ENCODE peak calls at places on chromosomes 4 and X, in seven cellular contexts. One of them, this sample, is unnamed.
A peak's percentile ranks its signal among the peaks of the same experiment; 100 is the strongest.

GRCh38 chr4:168630445-168631187 is 133.8 kb downstream of the PALLD start:
- DNase-seq in A549: peak; percentile 57
- DNase-seq in effector memory CD4-positive, alpha-beta T cell: no peak
- DNase-seq in left ventricle myocardium inferior: no peak
- DNase-seq in neuronal stem cell: no peak
- DNase-seq in mammary epithelial cell: peak; percentile 92
- DNase-seq in hepatocyte: no peak
- DNase-seq in this sample: peak; percentile 43

GRCh38 chr4:6699903-6700302 is 6.2 kb downstream of the S100P start:
- DNase-seq in mammary epithelial cell: no peak
- DNase-seq in left ventricle myocardium inferior: no peak
- DNase-seq in A549: no peak
- DNase-seq in effector memory CD4-positive, alpha-beta T cell: no peak
- DNase-seq in neuronal stem cell: no peak
- DNase-seq in hepatocyte: no peak
- DNase-seq in this sample: no peak

GRCh38 chr4:61152433-61152832 is 47.7 kb upstream of the ADGRL3 start:
- DNase-seq in A549: no peak
- DNase-seq in hepatocyte: no peak
- DNase-seq in neuronal stem cell: no peak
- DNase-seq in mammary epithelial cell: no peak
- DNase-seq in effector memory CD4-positive, alpha-beta T cell: no peak
- DNase-seq in left ventricle myocardium inferior: no peak
- DNase-seq in this sample: no peak

GRCh38 chr4:114926508-114926907 is 186.9 kb downstream of the NDST4 start:
- DNase-seq in neuronal stem cell: no peak
- DNase-seq in mammary epithelial cell: no peak
- DNase-seq in A549: no peak
- DNase-seq in left ventricle myocardium inferior: no peak
- DNase-seq in hepatocyte: no peak
- DNase-seq in effector memory CD4-positive, alpha-beta T cell: no peak
- DNase-seq in this sample: no peak

GRCh38 chrX:30906726-30907125 is 17.7 kb upstream of the TAB3 start:
- DNase-seq in mammary epithelial cell: peak; percentile 82
- DNase-seq in neuronal stem cell: no peak
- DNase-seq in hepatocyte: no peak
- DNase-seq in effector memory CD4-positive, alpha-beta T cell: no peak
- DNase-seq in A549: no peak
- DNase-seq in left ventricle myocardium inferior: no peak
- DNase-seq in this sample: no peak

GRCh38 chr4:71230258-71230594 is 108.6 kb upstream of the SLC4A4 start:
- DNase-seq in A549: no peak
- DNase-seq in hepatocyte: no peak
- DNase-seq in left ventricle myocardium inferior: no peak
- DNase-seq in neuronal stem cell: no peak
- DNase-seq in effector memory CD4-positive, alpha-beta T cell: no peak
- DNase-seq in mammary epithelial cell: no peak
- DNase-seq in this sample: no peak

GRCh38 chr4:117334451-117335188 is 249.2 kb upstream of the TRAM1L1 start:
- DNase-seq in neuronal stem cell: no peak
- DNase-seq in A549: no peak
- DNase-seq in hepatocyte: no peak
- DNase-seq in effector memory CD4-positive, alpha-beta T cell: no peak
- DNase-seq in left ventricle myocardium inferior: no peak
- DNase-seq in mammary epithelial cell: no peak
- DNase-seq in this sample: no peak

GRCh38 chr4:150475763-150476162 is 106.2 kb upstream of the MAB21L2 start:
- DNase-seq in effector memory CD4-positive, alpha-beta T cell: no peak
- DNase-seq in neuronal stem cell: no peak
- DNase-seq in left ventricle myocardium inferior: no peak
- DNase-seq in A549: no peak
- DNase-seq in mammary epithelial cell: no peak
- DNase-seq in hepatocyte: no peak
- DNase-seq in this sample: no peak

GRCh38 chr4:179666226-179666625 is 2224.0 kb upstream of the AGA start:
- DNase-seq in neuronal stem cell: no peak
- DNase-seq in effector memory CD4-positive, alpha-beta T cell: no peak
- DNase-seq in A549: no peak
- DNase-seq in hepatocyte: no peak
- DNase-seq in left ventricle myocardium inferior: no peak
- DNase-seq in mammary epithelial cell: no peak
- DNase-seq in this sample: no peak

GRCh38 chr4:133802741-133803140 is 398.8 kb downstream of the PABPC4L start:
- DNase-seq in mammary epithelial cell: no peak
- DNase-seq in left ventricle myocardium inferior: no peak
- DNase-seq in A549: no peak
- DNase-seq in neuronal stem cell: no peak
- DNase-seq in hepatocyte: no peak
- DNase-seq in effector memory CD4-positive, alpha-beta T cell: no peak
- DNase-seq in this sample: no peak

GRCh38 chr4:157080605-157081004 is 4.7 kb downstream of the GLRB start:
- DNase-seq in neuronal stem cell: no peak
- DNase-seq in effector memory CD4-positive, alpha-beta T cell: no peak
- DNase-seq in left ventricle myocardium inferior: no peak
- DNase-seq in mammary epithelial cell: no peak
- DNase-seq in A549: no peak
- DNase-seq in hepatocyte: no peak
- DNase-seq in this sample: no peak

GRCh38 chr4:70734168-70734954 is 12.6 kb downstream of the RUFY3 start:
- DNase-seq in A549: no peak
- DNase-seq in neuronal stem cell: no peak
- DNase-seq in left ventricle myocardium inferior: no peak
- DNase-seq in hepatocyte: no peak
- DNase-seq in mammary epithelial cell: peak; percentile 67
- DNase-seq in effector memory CD4-positive, alpha-beta T cell: peak; percentile 15
- DNase-seq in this sample: no peak

GRCh38 chr4:7060346-7061150 is 7.3 kb downstream of the GRPEL1 start:
- DNase-seq in A549: no peak
- DNase-seq in mammary epithelial cell: no peak
- DNase-seq in hepatocyte: no peak
- DNase-seq in neuronal stem cell: no peak
- DNase-seq in effector memory CD4-positive, alpha-beta T cell: no peak
- DNase-seq in left ventricle myocardium inferior: no peak
- DNase-seq in this sample: no peak

GRCh38 chrX:42755820-42756219 is 22.1 kb downstream of the PPP1R2C start:
- DNase-seq in mammary epithelial cell: peak; percentile 46
- DNase-seq in left ventricle myocardium inferior: peak; percentile 26
- DNase-seq in neuronal stem cell: no peak
- DNase-seq in hepatocyte: peak; percentile 19
- DNase-seq in effector memory CD4-positive, alpha-beta T cell: no peak
- DNase-seq in A549: no peak
- DNase-seq in this sample: no peak

GRCh38 chr4:173536808-173537429 is 6.9 kb upstream of the HAND2 start:
- DNase-seq in mammary epithelial cell: no peak
- DNase-seq in effector memory CD4-positive, alpha-beta T cell: no peak
- DNase-seq in A549: peak; percentile 39
- DNase-seq in hepatocyte: peak; percentile 45
- DNase-seq in neuronal stem cell: peak; percentile 58
- DNase-seq in left ventricle myocardium inferior: no peak
- DNase-seq in this sample: no peak

GRCh38 chr4:112854420-112854819 is 195.0 kb upstream of the ANK2 start:
- DNase-seq in A549: no peak
- DNase-seq in hepatocyte: no peak
- DNase-seq in mammary epithelial cell: no peak
- DNase-seq in left ventricle myocardium inferior: no peak
- DNase-seq in effector memory CD4-positive, alpha-beta T cell: no peak
- DNase-seq in neuronal stem cell: no peak
- DNase-seq in this sample: no peak

GRCh38 chr4:165715989-165716388 is 157.0 kb upstream of the TLL1 start:
- DNase-seq in mammary epithelial cell: peak; percentile 53
- DNase-seq in hepatocyte: no peak
- DNase-seq in neuronal stem cell: no peak
- DNase-seq in left ventricle myocardium inferior: no peak
- DNase-seq in A549: no peak
- DNase-seq in effector memory CD4-positive, alpha-beta T cell: no peak
- DNase-seq in this sample: no peak

GRCh38 chr4:98663226-98664006 is 5.0 kb upstream of the TSPAN5 start:
- DNase-seq in hepatocyte: no peak
- DNase-seq in left ventricle myocardium inferior: peak; percentile 20
- DNase-seq in effector memory CD4-positive, alpha-beta T cell: peak; percentile 31
- DNase-seq in mammary epithelial cell: no peak
- DNase-seq in A549: no peak
- DNase-seq in neuronal stem cell: no peak
- DNase-seq in this sample: no peak

GRCh38 chr4:176507845-176508533 is 188.2 kb downstream of the SPCS3 start:
- DNase-seq in A549: no peak
- DNase-seq in hepatocyte: no peak
- DNase-seq in effector memory CD4-positive, alpha-beta T cell: no peak
- DNase-seq in left ventricle myocardium inferior: no peak
- DNase-seq in neuronal stem cell: no peak
- DNase-seq in mammary epithelial cell: no peak
- DNase-seq in this sample: peak; percentile 1

GRCh38 chr4:86939737-86940141 is 4.9 kb downstream of the AFF1 start:
- DNase-seq in A549: no peak
- DNase-seq in neuronal stem cell: no peak
- DNase-seq in left ventricle myocardium inferior: no peak
- DNase-seq in hepatocyte: no peak
- DNase-seq in mammary epithelial cell: no peak
- DNase-seq in effector memory CD4-positive, alpha-beta T cell: no peak
- DNase-seq in this sample: no peak

GRCh38 chr4:182449186-182449880 is 206.1 kb downstream of the TENM3 start:
- DNase-seq in left ventricle myocardium inferior: no peak
- DNase-seq in neuronal stem cell: no peak
- DNase-seq in mammary epithelial cell: peak; percentile 54
- DNase-seq in hepatocyte: no peak
- DNase-seq in A549: peak; percentile 13
- DNase-seq in effector memory CD4-positive, alpha-beta T cell: no peak
- DNase-seq in this sample: peak; percentile 70

GRCh38 chr4:147017081-147017480 is 71.4 kb upstream of the TTC29 start:
- DNase-seq in effector memory CD4-positive, alpha-beta T cell: no peak
- DNase-seq in mammary epithelial cell: no peak
- DNase-seq in neuronal stem cell: no peak
- DNase-seq in A549: no peak
- DNase-seq in hepatocyte: no peak
- DNase-seq in left ventricle myocardium inferior: no peak
- DNase-seq in this sample: no peak

DNA sequence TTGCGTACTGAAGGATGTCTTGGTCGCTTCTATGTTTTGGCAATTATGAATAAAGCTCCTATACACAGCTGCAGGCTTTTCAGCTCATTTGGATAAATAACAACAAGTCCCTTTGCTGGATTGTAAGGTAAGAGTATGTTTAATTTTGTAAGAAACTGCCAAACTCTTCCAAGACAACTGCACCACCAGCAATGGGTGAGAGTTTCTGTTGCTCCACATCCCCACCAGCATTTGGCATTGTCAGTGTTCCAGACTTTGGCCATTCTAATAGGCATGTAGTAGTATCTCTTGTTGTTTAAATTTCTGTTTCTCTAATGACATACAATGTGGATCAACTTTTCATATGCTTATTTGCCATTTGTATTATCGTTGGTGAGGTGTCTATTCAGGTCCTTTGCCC is 44.3 kb downstream of the FNIP2 start:
- DNase-seq in left ventricle myocardium inferior: no peak
- DNase-seq in effector memory CD4-positive, alpha-beta T cell: no peak
- DNase-seq in hepatocyte: no peak
- DNase-seq in A549: no peak
- DNase-seq in neuronal stem cell: no peak
- DNase-seq in mammary epithelial cell: no peak
- DNase-seq in this sample: no peak
- H3K4me1 ChIP-seq in left ventricle myocardium inferior: peaks cover 87% of the 10 kb centered on the region
- H3K4me1 ChIP-seq in effector memory CD4-positive, alpha-beta T cell: peaks cover 15% of the 10 kb centered on the region
- H3K4me1 ChIP-seq in hepatocyte: peaks cover 21% of the 10 kb centered on the region
- H3K4me1 ChIP-seq in A549: peaks cover 25% of the 10 kb centered on the region
- H3K4me1 ChIP-seq in neuronal stem cell: no peaks in the 10 kb centered on the region
- H3K4me1 ChIP-seq in mammary epithelial cell: peaks cover 27% of the 10 kb centered on the region
- H3K4me1 ChIP-seq in this sample: peaks cover 17% of the 10 kb centered on the region

GRCh38 chr4:108763226-108763593 is 357 bp upstream of the ETNPPL start:
- DNase-seq in A549: no peak
- DNase-seq in mammary epithelial cell: no peak
- DNase-seq in hepatocyte: no peak
- DNase-seq in left ventricle myocardium inferior: no peak
- DNase-seq in neuronal stem cell: no peak
- DNase-seq in effector memory CD4-positive, alpha-beta T cell: no peak
- DNase-seq in this sample: no peak
- H3K4me3 ChIP-seq in A549: peak overlapping the region; percentile 52
- H3K4me3 ChIP-seq in mammary epithelial cell: peak overlapping the region; percentile 25
- H3K4me3 ChIP-seq in hepatocyte: peak overlapping the region; percentile 64
- H3K4me3 ChIP-seq in left ventricle myocardium inferior: peak overlapping the region; percentile 69
- H3K4me3 ChIP-seq in neuronal stem cell: peak overlapping the region; percentile 85
- H3K4me3 ChIP-seq in effector memory CD4-positive, alpha-beta T cell: peak overlapping the region; percentile 63
- H3K4me3 ChIP-seq in this sample: no peak overlapping the region

DNA sequence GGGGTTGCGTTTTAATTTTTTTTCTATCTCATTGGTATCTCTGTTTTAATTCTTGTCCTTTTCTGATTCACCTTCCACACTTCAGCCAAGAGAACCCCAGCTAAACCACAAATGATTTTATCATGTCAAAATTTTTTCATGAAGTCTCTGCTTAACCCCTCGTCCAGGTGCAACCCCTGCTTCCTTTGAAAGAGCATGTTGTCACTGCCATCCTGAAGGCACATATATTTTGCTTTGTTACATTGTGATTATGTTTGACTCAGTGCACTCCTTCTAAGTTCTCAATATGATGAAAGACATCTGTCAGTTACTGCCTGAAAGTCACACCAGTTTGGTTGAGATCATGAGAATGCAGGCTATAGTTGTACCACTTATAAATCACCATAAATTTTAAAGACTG is 99.9 kb upstream of the FMR1 start:
- DNase-seq in mammary epithelial cell: no peak
- DNase-seq in A549: no peak
- DNase-seq in neuronal stem cell: no peak
- DNase-seq in hepatocyte: no peak
- DNase-seq in left ventricle myocardium inferior: no peak
- DNase-seq in effector memory CD4-positive, alpha-beta T cell: no peak
- DNase-seq in this sample: no peak
- H3K9me3 ChIP-seq in mammary epithelial cell: peaks cover 9% of the 10 kb centered on the region
- H3K9me3 ChIP-seq in A549: no peaks in the 10 kb centered on the region
- H3K9me3 ChIP-seq in neuronal stem cell: no peaks in the 10 kb centered on the region
- H3K9me3 ChIP-seq in hepatocyte: no peaks in the 10 kb centered on the region
- H3K9me3 ChIP-seq in left ventricle myocardium inferior: no peaks in the 10 kb centered on the region
- H3K9me3 ChIP-seq in effector memory CD4-positive, alpha-beta T cell: no peaks in the 10 kb centered on the region
- H3K9me3 ChIP-seq in this sample: no peaks in the 10 kb centered on the region

DNA sequence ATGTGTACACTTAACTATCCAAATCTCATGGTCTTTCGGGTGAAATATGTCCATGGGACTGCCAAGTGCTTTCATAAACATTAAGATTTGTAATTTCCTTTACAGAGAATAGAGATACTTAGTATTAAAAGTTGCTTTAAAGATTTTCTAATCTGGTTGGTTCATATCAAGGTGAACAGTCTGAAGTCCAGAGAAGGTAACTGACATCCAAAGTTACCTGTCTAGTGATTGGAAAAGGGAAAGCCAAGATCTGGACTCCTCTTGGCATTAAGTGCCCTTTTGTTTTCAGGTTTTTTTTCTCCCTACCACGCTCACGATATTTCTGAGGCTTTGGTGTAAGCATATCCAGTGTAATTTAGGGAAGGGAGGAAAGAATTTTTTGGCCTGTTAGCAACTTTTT is 5.0 kb downstream of the SMAD1 start:
- DNase-seq in mammary epithelial cell: no peak
- DNase-seq in effector memory CD4-positive, alpha-beta T cell: no peak
- DNase-seq in neuronal stem cell: no peak
- DNase-seq in left ventricle myocardium inferior: no peak
- DNase-seq in hepatocyte: no peak
- DNase-seq in A549: no peak
- DNase-seq in this sample: no peak
- H3K4me1 ChIP-seq in mammary epithelial cell: peaks cover 14% of the 10 kb centered on the region
- H3K4me1 ChIP-seq in effector memory CD4-positive, alpha-beta T cell: peaks cover 8% of the 10 kb centered on the region
- H3K4me1 ChIP-seq in neuronal stem cell: peaks cover 5% of the 10 kb centered on the region
- H3K4me1 ChIP-seq in left ventricle myocardium inferior: peaks cover 91% of the 10 kb centered on the region
- H3K4me1 ChIP-seq in hepatocyte: peaks cover 11% of the 10 kb centered on the region
- H3K4me1 ChIP-seq in A549: peaks cover 7% of the 10 kb centered on the region
- H3K4me1 ChIP-seq in this sample: peaks cover 3% of the 10 kb centered on the region